ENCODE peak calls at places on chromosomes 3 and 15, in six cellular contexts. B, E, I, X, D and N are unnamed samples.

GRCh38 chr3:123071581-123071980 is 4.8 kb downstream of the PDIA5 start:
- DNase-seq in B (no peak), E (no peak), I (no peak), X (no peak), D (no peak), N (no peak)

GRCh38 chr15:46088486-46089437 is 453.9 kb downstream of the SQOR start:
- DNase-seq in B (peak), E (no peak), I (no peak), X (no peak), D (peak), N (no peak)

GRCh38 chr3:49135499-49135898 is 2.6 kb upstream of the LAMB2 start:
- DNase-seq in B (no peak), E (no peak), I (no peak), X (no peak), D (no peak), N (no peak)

GRCh38 chr3:13347390-13347966 is 72.6 kb downstream of the NUP210 start:
- DNase-seq in B (no peak), E (peak), I (no peak), X (no peak), D (no peak), N (no peak)

GRCh38 chr15:92900712-92901052 is 558 bp downstream of the CHD2 start:
- DNase-seq in B (no peak), E (no peak), I (no peak), X (no peak), D (no peak), N (no peak)

GRCh38 chr3:10162147-10162546 is 2.6 kb upstream of the IRAK2 start:
- DNase-seq in B (no peak), E (no peak), I (no peak), X (no peak), D (no peak), N (no peak)

GRCh38 chr3:171842864-171843511 is at the start of gene TMEM212:
- DNase-seq in B (no peak), E (no peak), I (peak), X (no peak), D (peak), N (no peak)

GRCh38 chr3:172939651-172940293 is 189.2 kb downstream of the ECT2 start:
- DNase-seq in B (no peak), E (no peak), I (no peak), X (no peak), D (peak), N (no peak)

GRCh38 chr15:96409231-96410138 is 79.0 kb downstream of the NR2F2 start:
- DNase-seq in B (peak), E (no peak), I (no peak), X (no peak), D (peak), N (no peak)

GRCh38 chr15:77702211-77702957 is 69.7 kb upstream of the LINGO1 start:
- DNase-seq in B (peak), E (no peak), I (peak), X (peak), D (peak), N (no peak)

GRCh38 chr3:175489406-175489805 is 630.3 kb downstream of the NAALADL2 start:
- DNase-seq in B (no peak), E (no peak), I (no peak), X (no peak), D (no peak), N (no peak)

GRCh38 chr3:5301671-5302297 is 114.3 kb downstream of the EDEM1 start:
- DNase-seq in B (peak), E (no peak), I (peak), X (no peak), D (no peak), N (no peak)

GRCh38 chr3:64196236-64196929 is 28.9 kb downstream of the PRICKLE2 start:
- DNase-seq in B (no peak), E (no peak), I (no peak), X (no peak), D (no peak), N (no peak)

GRCh38 chr15:89143503-89144162 is 55.4 kb downstream of the ABHD2 start:
- DNase-seq in B (no peak), E (no peak), I (peak), X (peak), D (peak), N (no peak)

GRCh38 chr3:185825379-185825638 is 467 bp upstream of the IGF2BP2 start:
- DNase-seq in B (no peak), E (no peak), I (no peak), X (no peak), D (no peak), N (no peak)
- H3K4me3 ChIP-seq in B (peak), E (peak), I (peak), X (peak), D (peak), N (peak)

GRCh38 chr3:2268779-2269178 is 170.1 kb downstream of the CNTN4 start:
- DNase-seq in B (no peak), E (no peak), I (no peak), X (no peak), D (no peak), N (no peak)
- TF ChIP-seq CTCF in B (no peak), E (no peak), I (no peak), X (no peak), D (no peak), N (no peak)

DNA sequence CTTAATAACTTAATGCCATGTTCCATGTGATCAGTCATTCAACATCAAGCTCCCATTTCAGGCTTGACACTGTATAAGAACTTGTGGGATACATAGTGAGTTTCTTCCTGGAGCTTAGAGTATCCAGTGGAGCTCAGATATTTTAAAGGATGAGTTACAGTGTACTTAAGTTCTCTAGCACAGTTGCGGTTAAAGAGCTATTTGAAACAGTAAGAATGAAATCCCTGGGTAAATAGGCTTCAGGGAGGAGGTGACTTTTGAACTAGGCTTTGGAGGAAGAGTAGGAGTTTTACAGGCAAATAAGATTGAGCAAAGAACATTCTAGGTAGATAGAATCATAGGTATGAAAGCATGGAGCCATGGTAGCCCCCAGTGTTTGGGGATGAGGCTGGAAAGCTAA is 3.8 kb downstream of the ZNF592 start:
- DNase-seq in B (no peak), E (no peak), I (no peak), X (no peak), D (peak), N (no peak)
- H3K4me3 ChIP-seq in B (no peak), E (no peak), I (no peak), X (no peak), D (no peak), N (no peak)

DNA sequence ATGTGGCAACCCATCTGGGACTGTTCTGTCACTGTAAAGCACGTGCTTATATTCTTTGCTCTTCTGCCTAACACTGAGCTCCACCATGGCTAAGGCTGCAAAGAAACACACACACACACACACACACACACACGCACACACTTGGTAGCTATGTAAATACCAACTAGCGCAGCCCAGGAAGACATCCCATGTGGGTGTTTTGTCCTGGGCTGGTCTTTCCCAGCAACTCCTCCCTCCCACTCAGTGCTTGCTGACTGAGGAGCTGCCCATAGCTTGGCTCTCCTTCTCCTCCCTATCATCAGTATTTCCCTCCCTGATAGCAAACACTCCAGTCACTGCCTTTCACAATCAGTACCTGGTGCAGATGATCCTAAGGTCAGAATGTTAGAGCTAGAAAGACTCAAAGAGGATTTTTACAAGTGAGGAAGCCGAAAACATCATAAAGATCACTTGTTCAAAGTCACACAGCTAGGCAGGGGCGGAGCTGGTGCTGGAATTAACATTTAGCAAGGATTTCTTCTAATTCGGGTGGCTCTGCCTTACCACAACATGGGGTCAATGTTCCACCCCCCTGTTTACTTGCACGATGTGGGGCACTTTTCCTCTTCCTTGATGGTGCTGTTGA is 377.1 kb upstream of the TBL1XR1 start:
- DNase-seq in B (peak), E (no peak), I (peak), X (no peak), D (peak), N (no peak)
- TF ChIP-seq CTCF in B (no peak), E (no peak), I (no peak), X (no peak), D (no peak), N (no peak)

GRCh38 chr15:49412821-49413220 is 10.2 kb upstream of the FGF7 start:
- DNase-seq in B (no peak), E (no peak), I (no peak), X (no peak), D (peak), N (no peak)
- H3K4me3 ChIP-seq in B (no peak), E (no peak), I (no peak), X (no peak), D (no peak), N (no peak)

GRCh38 chr3:129416408-129416807 is 12.0 kb downstream of the EFCAB12 start:
- DNase-seq in B (no peak), E (no peak), I (no peak), X (no peak), D (no peak), N (no peak)
- TF ChIP-seq CTCF in B (no peak), E (no peak), I (no peak), X (no peak), D (no peak), N (no peak)

DNA sequence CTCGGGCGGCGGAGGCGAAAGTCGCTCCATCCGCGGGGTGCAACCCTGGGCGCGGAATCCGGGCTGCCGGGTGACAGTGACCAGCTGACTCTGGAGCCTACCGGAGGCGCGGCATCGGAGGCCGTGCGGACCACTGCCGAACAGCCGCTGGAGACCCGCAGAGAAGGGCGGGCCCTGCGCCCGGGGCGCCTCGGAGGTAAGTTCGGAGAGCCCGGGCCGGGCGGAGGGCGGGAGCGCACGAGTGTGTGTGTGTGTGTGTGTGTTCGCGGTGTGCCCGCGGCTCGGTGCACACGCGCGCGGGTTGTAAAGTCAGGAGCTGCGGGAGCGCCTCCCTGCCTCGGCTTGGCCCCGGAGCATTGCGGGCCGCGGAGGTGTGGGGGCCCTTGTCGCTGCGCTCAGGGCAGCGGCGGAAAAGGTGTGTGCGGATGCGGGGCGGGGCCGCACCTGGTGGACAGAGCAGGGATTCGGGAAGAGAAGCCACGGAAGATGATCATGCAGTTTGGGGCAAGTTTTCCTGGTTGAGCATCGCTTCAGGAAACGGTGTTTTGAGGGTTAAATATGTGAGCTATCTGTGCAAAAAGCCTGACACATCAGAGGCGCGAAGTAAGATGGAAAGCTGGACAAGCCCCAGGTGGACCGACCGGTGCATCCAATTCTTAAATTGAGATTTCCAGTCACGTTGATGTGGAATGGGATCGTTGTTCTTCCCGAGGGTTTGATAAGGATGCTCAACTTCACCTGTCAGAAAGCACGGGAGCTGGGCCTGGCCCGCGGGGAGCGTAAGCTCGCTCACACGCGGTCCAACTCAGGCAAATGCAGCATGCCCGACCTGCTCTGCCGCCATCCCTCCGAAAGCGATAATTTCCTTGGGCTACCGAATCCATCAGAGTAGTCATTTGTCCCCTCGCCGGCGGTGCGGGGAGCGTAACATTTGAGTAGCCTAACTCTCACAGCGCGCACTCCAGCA is 492 bp downstream of the MINAR1 start:
- DNase-seq in B (peak), E (no peak), I (no peak), X (no peak), D (no peak), N (no peak)
- H3K4me3 ChIP-seq in B (peak), E (peak), I (peak), X (no peak), D (peak), N (no peak)

GRCh38 chr3:128321418-128321817 is 145.3 kb downstream of the DNAJB8 start:
- DNase-seq in B (no peak), E (no peak), I (no peak), X (no peak), D (no peak), N (no peak)

GRCh38 chr3:128319741-128320141 is 146.9 kb downstream of the DNAJB8 start:
- DNase-seq in B (no peak), E (no peak), I (no peak), X (no peak), D (no peak), N (no peak)

GRCh38 chr3:128320551-128321340 is 145.9 kb downstream of the DNAJB8 start:
- DNase-seq in B (no peak), E (no peak), I (no peak), X (no peak), D (no peak), N (no peak)

GRCh38 chr3:128323206-128324081 is 143.2 kb downstream of the DNAJB8 start:
- DNase-seq in B (no peak), E (no peak), I (no peak), X (peak), D (no peak), N (no peak)

GRCh38 chr3:128322030-128323022 is 144.4 kb downstream of the DNAJB8 start:
- DNase-seq in B (peak), E (peak), I (peak), X (peak), D (peak), N (no peak)
- TF ChIP-seq CTCF in B (peak), E (peak), I (peak), X (peak), D (peak), N (peak)

GRCh38 chr3:112413074-112413473 is 80.1 kb downstream of the CD200 start:
- DNase-seq in B (no peak), E (no peak), I (no peak), X (no peak), D (no peak), N (no peak)

GRCh38 chr3:112416391-112417212 is 82.7 kb downstream of the BTLA start:
- DNase-seq in B (no peak), E (no peak), I (no peak), X (no peak), D (no peak), N (no peak)

GRCh38 chr3:112413722-112414121 is 80.8 kb downstream of the CD200 start:
- DNase-seq in B (no peak), E (no peak), I (no peak), X (no peak), D (no peak), N (no peak)

GRCh38 chr3:112415390-112415789 is 82.4 kb downstream of the CD200 start:
- DNase-seq in B (no peak), E (no peak), I (no peak), X (no peak), D (no peak), N (no peak)

DNA sequence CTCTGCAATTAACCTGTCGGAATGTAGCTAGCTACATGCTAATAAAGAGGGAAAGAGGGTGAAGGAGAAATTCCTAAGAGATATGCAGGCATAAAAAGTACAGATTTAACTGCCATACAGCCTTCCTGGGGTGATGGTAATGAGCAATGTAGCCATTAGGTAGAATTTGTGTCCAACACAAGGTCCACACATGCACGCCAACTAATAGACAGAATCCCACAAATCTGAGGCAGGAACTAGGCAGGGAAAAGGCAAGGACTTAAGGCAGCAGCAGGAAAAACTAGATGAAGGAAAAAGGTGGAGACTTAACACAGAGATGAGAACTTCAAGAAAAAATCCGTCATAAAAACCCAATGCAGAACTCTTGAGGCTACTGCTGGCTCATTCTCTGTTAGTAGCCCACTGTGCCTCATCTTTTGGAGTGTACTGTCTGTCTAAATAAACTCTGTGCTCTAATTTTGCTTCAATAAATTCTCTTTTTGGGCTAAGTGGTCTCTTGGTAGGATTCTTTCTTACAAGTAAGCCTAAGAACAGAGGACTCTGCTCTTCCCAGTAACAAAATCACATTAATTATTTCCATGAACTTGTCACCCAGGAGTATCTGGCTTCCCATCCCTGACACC is 81.5 kb downstream of the BTLA start:
- DNase-seq in B (no peak), E (no peak), I (no peak), X (no peak), D (no peak), N (no peak)
- H3K4me3 ChIP-seq in B (no peak), E (no peak), I (no peak), X (no peak), D (no peak), N (no peak)